ENCODE peak calls at places on chromosomes 7 and 10, in five cellular contexts. U, H, A, C and M are unnamed samples.

GRCh38 chr10:132570771-132571564 is 33.4 kb downstream of the INPP5A start:
- DNase-seq in U (no peak), H (no peak), A (no peak), C (no peak), M (no peak)

GRCh38 chr10:131731780-131732630 is 168.8 kb upstream of the PPP2R2D start:
- DNase-seq in U (no peak), H (no peak), A (no peak), C (no peak), M (no peak)

GRCh38 chr7:36514289-36515243 is 124.9 kb downstream of the ANLN start:
- DNase-seq in U (no peak), H (no peak), A (no peak), C (no peak), M (no peak)

GRCh38 chr10:100374137-100374655 is 27.2 kb downstream of the SCD start:
- DNase-seq in U (no peak), H (no peak), A (no peak), C (peak; percentile 60), M (no peak)

GRCh38 chr7:131859162-131859821 is 302.9 kb upstream of the PODXL start:
- DNase-seq in U (peak; percentile 78), H (peak; percentile 73), A (no peak), C (peak; percentile 82), M (peak; percentile 64)

GRCh38 chr7:134962270-134962669 is 24.0 kb upstream of the AGBL3 start:
- DNase-seq in U (no peak), H (no peak), A (no peak), C (no peak), M (no peak)

GRCh38 chr10:16491933-16492332 is 29.7 kb downstream of the C1QL3 start:
- DNase-seq in U (no peak), H (no peak), A (no peak), C (no peak), M (no peak)

GRCh38 chr10:12241810-12242529 is 46.0 kb downstream of the CDC123 start:
- DNase-seq in U (no peak), H (peak; percentile 35), A (no peak), C (no peak), M (no peak)

GRCh38 chr10:132592790-132593788 is 55.5 kb downstream of the INPP5A start:
- DNase-seq in U (no peak), H (no peak), A (no peak), C (no peak), M (no peak)

GRCh38 chr10:103739039-103739764 is 116.2 kb downstream of the SH3PXD2A start:
- DNase-seq in U (no peak), H (peak; percentile 96), A (no peak), C (no peak), M (no peak)

GRCh38 chr7:150862356-150862755 is 10.0 kb downstream of the AOC1 start:
- DNase-seq in U (no peak), H (no peak), A (no peak), C (no peak), M (no peak)

GRCh38 chr7:1192171-1192676 is 32.2 kb upstream of the ZFAND2A start:
- DNase-seq in U (no peak), H (peak; percentile 76), A (no peak), C (peak; percentile 46), M (no peak)

GRCh38 chr10:7525314-7526016 is 114.6 kb upstream of the SFMBT2 start:
- DNase-seq in U (peak; percentile 67), H (peak; percentile 52), A (peak; percentile 13), C (peak; percentile 74), M (no peak)

GRCh38 chr7:44959433-44959951 is 19.3 kb downstream of the MYO1G start:
- DNase-seq in U (no peak), H (peak; percentile 4), A (no peak), C (no peak), M (no peak)

GRCh38 chr10:29970576-29970975 is 88.8 kb downstream of the JCAD start:
- DNase-seq in U (no peak), H (peak; percentile 34), A (no peak), C (no peak), M (no peak)

GRCh38 chr10:120931423-120931822 is 80.3 kb downstream of the WDR11 start:
- DNase-seq in U (peak; percentile 2), H (no peak), A (no peak), C (no peak), M (no peak)

GRCh38 chr10:92688927-92689662 is 660 bp upstream of the HHEX start:
- DNase-seq in U (peak; percentile 45), H (peak; percentile 48), A (no peak), C (peak; percentile 57), M (peak; percentile 25)

GRCh38 chr7:42128703-42129102 is 108.3 kb downstream of the GLI3 start:
- DNase-seq in U (no peak), H (peak; percentile 15), A (no peak), C (peak; percentile 22), M (no peak)

GRCh38 chr7:140983802-140984201 is 30.9 kb downstream of the MRPS33 start:
- DNase-seq in U (no peak), H (no peak), A (no peak), C (no peak), M (peak; percentile 18)

GRCh38 chr7:7489546-7489945 is 46.1 kb downstream of the COL28A1 start:
- DNase-seq in U (no peak), H (no peak), A (no peak), C (no peak), M (no peak)

GRCh38 chr10:25555865-25556264 is 378.2 kb upstream of the MYO3A start:
- DNase-seq in U (no peak), H (peak; percentile 14), A (no peak), C (no peak), M (peak; percentile 4)

GRCh38 chr10:17673517-17674051 is 29.6 kb downstream of the STAM start:
- DNase-seq in U (no peak), H (peak; percentile 98), A (no peak), C (no peak), M (no peak)

GRCh38 chr7:38321515-38321944 is 48.1 kb upstream of the TARP start:
- DNase-seq in U (no peak), H (peak; percentile 88), A (no peak), C (no peak), M (no peak)

GRCh38 chr10:59517961-59518360 is 155.6 kb upstream of the FAM13C start:
- DNase-seq in U (no peak), H (peak; percentile 24), A (no peak), C (no peak), M (no peak)

GRCh38 chr10:47406870-47407648 is 23.0 kb upstream of the ZNF488 start:
- DNase-seq in U (no peak), H (peak; percentile 88), A (no peak), C (no peak), M (no peak)

GRCh38 chr7:141294122-141294829 is 220.4 kb downstream of the TMEM178B start:
- DNase-seq in U (no peak), H (no peak), A (no peak), C (no peak), M (no peak)

GRCh38 chr7:142592664-142593063 is 156.6 kb upstream of the PRSS1 start:
- DNase-seq in U (no peak), H (no peak), A (no peak), C (no peak), M (no peak)

GRCh38 chr7:116138202-116138801 is 72.0 kb upstream of the TES start:
- DNase-seq in U (no peak), H (peak; percentile 70), A (no peak), C (peak; percentile 16), M (no peak)

GRCh38 chr10:36157486-36157885 is 515.4 kb upstream of the FZD8 start:
- DNase-seq in U (no peak), H (no peak), A (no peak), C (no peak), M (no peak)

GRCh38 chr7:6644728-6645127 is 7.6 kb downstream of the ZNF316 start:
- DNase-seq in U (no peak), H (no peak), A (no peak), C (no peak), M (no peak)

GRCh38 chr7:38229386-38229785 is 44.0 kb downstream of the TARP start:
- DNase-seq in U (no peak), H (peak; percentile 89), A (no peak), C (no peak), M (no peak)

GRCh38 chr10:6279540-6280267 is 77.0 kb downstream of the PFKFB3 start:
- DNase-seq in U (no peak), H (peak; percentile 75), A (no peak), C (no peak), M (peak; percentile 35)

GRCh38 chr7:1055084-1055450 is 10.7 kb downstream of the GPR146 start:
- DNase-seq in U (no peak), H (no peak), A (peak; percentile 84), C (no peak), M (no peak)

GRCh38 chr10:126242352-126243260 is 145.7 kb downstream of the ADAM12 start:
- DNase-seq in U (no peak), H (peak; percentile 93), A (no peak), C (no peak), M (no peak)

GRCh38 chr7:108630002-108630401 is 60.3 kb downstream of the DNAJB9 start:
- DNase-seq in U (no peak), H (peak; percentile 17), A (no peak), C (no peak), M (no peak)

GRCh38 chr10:21648040-21648439 is 114.0 kb downstream of the MLLT10 start:
- DNase-seq in U (no peak), H (no peak), A (no peak), C (no peak), M (no peak)

GRCh38 chr7:72190919-72191318 is 221.2 kb downstream of the CALN1 start:
- DNase-seq in U (no peak), H (no peak), A (no peak), C (no peak), M (no peak)